ENCODE peak calls at places on chromosome 7, in nine cellular contexts. One of them, this sample, is unnamed.

GRCh38 chr7:103113164-103113563 is 35.7 kb downstream of the NAPEPLD start:
- DNase-seq in GM12865: no peak
- DNase-seq in OCI-LY7: no peak
- DNase-seq in fibroblast of villous mesenchyme: peak; percentile 52
- DNase-seq in mammary epithelial cell: peak; percentile 98
- DNase-seq in cardiac muscle cell: peak; percentile 96
- DNase-seq in MM.1S: no peak
- DNase-seq in heart left ventricle: no peak
- DNase-seq in astrocyte of the spinal cord: peak; percentile 96
- DNase-seq in this sample: no peak

GRCh38 chr7:112898432-112899290 is 108.5 kb upstream of the TMEM168 start:
- DNase-seq in astrocyte of the spinal cord: peak; percentile 78
- DNase-seq in OCI-LY7: peak; percentile 59
- DNase-seq in cardiac muscle cell: peak; percentile 84
- DNase-seq in MM.1S: peak; percentile 73
- DNase-seq in GM12865: peak; percentile 72
- DNase-seq in fibroblast of villous mesenchyme: peak; percentile 72
- DNase-seq in heart left ventricle: peak; percentile 40
- DNase-seq in mammary epithelial cell: peak; percentile 62
- DNase-seq in this sample: no peak

GRCh38 chr7:2144926-2145325 is 87.8 kb downstream of the MAD1L1 start:
- DNase-seq in cardiac muscle cell: no peak
- DNase-seq in mammary epithelial cell: no peak
- DNase-seq in GM12865: no peak
- DNase-seq in heart left ventricle: no peak
- DNase-seq in astrocyte of the spinal cord: no peak
- DNase-seq in OCI-LY7: no peak
- DNase-seq in fibroblast of villous mesenchyme: no peak
- DNase-seq in MM.1S: no peak
- DNase-seq in this sample: no peak

GRCh38 chr7:27936244-27937102 is 196.5 kb downstream of the TAX1BP1 start:
- DNase-seq in mammary epithelial cell: no peak
- DNase-seq in MM.1S: no peak
- DNase-seq in fibroblast of villous mesenchyme: no peak
- DNase-seq in OCI-LY7: no peak
- DNase-seq in GM12865: no peak
- DNase-seq in heart left ventricle: no peak
- DNase-seq in astrocyte of the spinal cord: no peak
- DNase-seq in cardiac muscle cell: no peak
- DNase-seq in this sample: no peak

GRCh38 chr7:6423942-6424701 is 23.6 kb downstream of the DAGLB start:
- DNase-seq in OCI-LY7: no peak
- DNase-seq in cardiac muscle cell: no peak
- DNase-seq in mammary epithelial cell: peak; percentile 61
- DNase-seq in MM.1S: no peak
- DNase-seq in heart left ventricle: peak; percentile 38
- DNase-seq in GM12865: no peak
- DNase-seq in astrocyte of the spinal cord: no peak
- DNase-seq in fibroblast of villous mesenchyme: no peak
- DNase-seq in this sample: no peak

GRCh38 chr7:105205592-105206211 is 183.0 kb downstream of the SRPK2 start:
- DNase-seq in astrocyte of the spinal cord: no peak
- DNase-seq in heart left ventricle: no peak
- DNase-seq in mammary epithelial cell: no peak
- DNase-seq in GM12865: no peak
- DNase-seq in fibroblast of villous mesenchyme: no peak
- DNase-seq in cardiac muscle cell: no peak
- DNase-seq in OCI-LY7: no peak
- DNase-seq in MM.1S: no peak
- DNase-seq in this sample: no peak

GRCh38 chr7:55065511-55066229 is 46.9 kb downstream of the EGFR start:
- DNase-seq in fibroblast of villous mesenchyme: peak; percentile 83
- DNase-seq in MM.1S: no peak
- DNase-seq in GM12865: peak; percentile 62
- DNase-seq in cardiac muscle cell: peak; percentile 84
- DNase-seq in mammary epithelial cell: peak; percentile 79
- DNase-seq in OCI-LY7: no peak
- DNase-seq in heart left ventricle: no peak
- DNase-seq in astrocyte of the spinal cord: peak; percentile 92
- DNase-seq in this sample: peak; percentile 48

GRCh38 chr7:143884978-143885559 is 16.9 kb downstream of the TCAF1 start:
- DNase-seq in MM.1S: no peak
- DNase-seq in astrocyte of the spinal cord: peak; percentile 80
- DNase-seq in heart left ventricle: peak; percentile 45
- DNase-seq in OCI-LY7: no peak
- DNase-seq in cardiac muscle cell: peak; percentile 85
- DNase-seq in GM12865: peak; percentile 18
- DNase-seq in mammary epithelial cell: no peak
- DNase-seq in fibroblast of villous mesenchyme: peak; percentile 66
- DNase-seq in this sample: peak; percentile 61

GRCh38 chr7:18855796-18856195 is 261.6 kb downstream of the TWIST1 start:
- DNase-seq in cardiac muscle cell: no peak
- DNase-seq in heart left ventricle: no peak
- DNase-seq in MM.1S: no peak
- DNase-seq in GM12865: no peak
- DNase-seq in OCI-LY7: no peak
- DNase-seq in fibroblast of villous mesenchyme: peak; percentile 39
- DNase-seq in mammary epithelial cell: no peak
- DNase-seq in astrocyte of the spinal cord: peak; percentile 84
- DNase-seq in this sample: no peak

GRCh38 chr7:17552952-17553351 is 254.5 kb downstream of the AHR start:
- DNase-seq in fibroblast of villous mesenchyme: peak; percentile 58
- DNase-seq in GM12865: no peak
- DNase-seq in cardiac muscle cell: no peak
- DNase-seq in astrocyte of the spinal cord: no peak
- DNase-seq in mammary epithelial cell: no peak
- DNase-seq in heart left ventricle: no peak
- DNase-seq in OCI-LY7: no peak
- DNase-seq in MM.1S: no peak
- DNase-seq in this sample: no peak

GRCh38 chr7:102028206-102028826 is 210.9 kb downstream of the CUX1 start:
- DNase-seq in astrocyte of the spinal cord: no peak
- DNase-seq in mammary epithelial cell: no peak
- DNase-seq in MM.1S: no peak
- DNase-seq in OCI-LY7: peak; percentile 90
- DNase-seq in heart left ventricle: no peak
- DNase-seq in cardiac muscle cell: no peak
- DNase-seq in fibroblast of villous mesenchyme: no peak
- DNase-seq in GM12865: peak; percentile 23
- DNase-seq in this sample: no peak

GRCh38 chr7:4185736-4186512 is 496.2 kb upstream of the FOXK1 start:
- DNase-seq in OCI-LY7: no peak
- DNase-seq in GM12865: no peak
- DNase-seq in fibroblast of villous mesenchyme: no peak
- DNase-seq in astrocyte of the spinal cord: no peak
- DNase-seq in mammary epithelial cell: no peak
- DNase-seq in MM.1S: no peak
- DNase-seq in heart left ventricle: no peak
- DNase-seq in cardiac muscle cell: no peak
- DNase-seq in this sample: no peak

GRCh38 chr7:45670717-45671116 is 96.5 kb downstream of the ADCY1 start:
- DNase-seq in OCI-LY7: no peak
- DNase-seq in astrocyte of the spinal cord: no peak
- DNase-seq in MM.1S: no peak
- DNase-seq in cardiac muscle cell: no peak
- DNase-seq in heart left ventricle: peak; percentile 4
- DNase-seq in fibroblast of villous mesenchyme: no peak
- DNase-seq in GM12865: no peak
- DNase-seq in mammary epithelial cell: no peak
- DNase-seq in this sample: no peak

GRCh38 chr7:7789551-7789988 is 71.2 kb upstream of the RPA3 start:
- DNase-seq in mammary epithelial cell: no peak
- DNase-seq in GM12865: peak; percentile 70
- DNase-seq in cardiac muscle cell: no peak
- DNase-seq in MM.1S: peak; percentile 62
- DNase-seq in OCI-LY7: no peak
- DNase-seq in heart left ventricle: no peak
- DNase-seq in astrocyte of the spinal cord: no peak
- DNase-seq in fibroblast of villous mesenchyme: no peak
- DNase-seq in this sample: no peak

GRCh38 chr7:7271094-7271874 is 88.9 kb downstream of the C1GALT1 start:
- DNase-seq in cardiac muscle cell: no peak
- DNase-seq in fibroblast of villous mesenchyme: no peak
- DNase-seq in GM12865: no peak
- DNase-seq in heart left ventricle: no peak
- DNase-seq in MM.1S: no peak
- DNase-seq in mammary epithelial cell: no peak
- DNase-seq in OCI-LY7: peak; percentile 27
- DNase-seq in astrocyte of the spinal cord: peak; percentile 17
- DNase-seq in this sample: no peak

GRCh38 chr7:43692582-43693373 is 36.5 kb downstream of the COA1 start:
- DNase-seq in heart left ventricle: no peak
- DNase-seq in GM12865: no peak
- DNase-seq in OCI-LY7: no peak
- DNase-seq in astrocyte of the spinal cord: peak; percentile 25
- DNase-seq in MM.1S: no peak
- DNase-seq in mammary epithelial cell: peak; percentile 56
- DNase-seq in cardiac muscle cell: no peak
- DNase-seq in fibroblast of villous mesenchyme: no peak
- DNase-seq in this sample: no peak

GRCh38 chr7:130384841-130385599 is 4.7 kb downstream of the CPA1 start:
- DNase-seq in mammary epithelial cell: no peak
- DNase-seq in astrocyte of the spinal cord: no peak
- DNase-seq in MM.1S: no peak
- DNase-seq in OCI-LY7: no peak
- DNase-seq in GM12865: no peak
- DNase-seq in fibroblast of villous mesenchyme: no peak
- DNase-seq in cardiac muscle cell: no peak
- DNase-seq in heart left ventricle: no peak
- DNase-seq in this sample: no peak

GRCh38 chr7:200704-201103 is 8.3 kb downstream of the FAM20C start:
- DNase-seq in heart left ventricle: no peak
- DNase-seq in fibroblast of villous mesenchyme: no peak
- DNase-seq in mammary epithelial cell: no peak
- DNase-seq in OCI-LY7: no peak
- DNase-seq in cardiac muscle cell: no peak
- DNase-seq in astrocyte of the spinal cord: no peak
- DNase-seq in MM.1S: no peak
- DNase-seq in GM12865: no peak
- DNase-seq in this sample: no peak

DNA sequence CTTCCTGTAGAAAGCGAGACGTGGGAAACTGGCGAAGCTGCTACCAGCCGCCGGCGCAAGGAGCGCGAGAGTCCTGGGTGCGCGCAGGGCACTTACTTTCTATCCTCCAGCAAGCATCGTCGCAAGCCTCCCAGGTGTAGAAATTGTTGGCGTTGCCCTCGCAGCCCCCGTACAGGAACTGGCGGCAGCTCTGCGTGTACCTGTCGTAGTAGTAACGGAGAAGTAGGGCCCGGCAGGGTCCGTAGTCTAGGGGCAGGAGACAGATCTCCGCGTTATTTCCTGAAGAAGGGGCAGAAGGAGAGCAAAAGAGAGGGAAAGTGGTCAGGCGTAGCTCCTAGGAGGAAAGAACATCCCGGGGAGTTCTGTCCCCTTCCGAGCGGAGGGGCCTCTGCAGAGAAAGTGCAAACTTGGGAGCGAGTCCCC is 501 bp downstream of the TFPI2 start:
- DNase-seq in fibroblast of villous mesenchyme: peak; percentile 79
- DNase-seq in heart left ventricle: no peak
- DNase-seq in GM12865: peak; percentile 65
- DNase-seq in astrocyte of the spinal cord: peak; percentile 73
- DNase-seq in OCI-LY7: no peak
- DNase-seq in cardiac muscle cell: peak; percentile 77
- DNase-seq in mammary epithelial cell: peak; percentile 71
- DNase-seq in MM.1S: peak; percentile 22
- DNase-seq in this sample: peak; percentile 37
- H3K4me3 ChIP-seq in fibroblast of villous mesenchyme: peak overlapping the region; percentile 88
- H3K4me3 ChIP-seq in heart left ventricle: peak overlapping the region; percentile 60
- H3K4me3 ChIP-seq in GM12865: peak overlapping the region; percentile 51
- H3K4me3 ChIP-seq in astrocyte of the spinal cord: peak overlapping the region; percentile 66
- H3K4me3 ChIP-seq in OCI-LY7: no peak overlapping the region
- H3K4me3 ChIP-seq in cardiac muscle cell: peak overlapping the region; percentile 81
- H3K4me3 ChIP-seq in mammary epithelial cell: peak overlapping the region; percentile 78
- H3K4me3 ChIP-seq in MM.1S: peak overlapping the region; percentile 47
- H3K4me3 ChIP-seq in this sample: peak overlapping the region; percentile 62

DNA sequence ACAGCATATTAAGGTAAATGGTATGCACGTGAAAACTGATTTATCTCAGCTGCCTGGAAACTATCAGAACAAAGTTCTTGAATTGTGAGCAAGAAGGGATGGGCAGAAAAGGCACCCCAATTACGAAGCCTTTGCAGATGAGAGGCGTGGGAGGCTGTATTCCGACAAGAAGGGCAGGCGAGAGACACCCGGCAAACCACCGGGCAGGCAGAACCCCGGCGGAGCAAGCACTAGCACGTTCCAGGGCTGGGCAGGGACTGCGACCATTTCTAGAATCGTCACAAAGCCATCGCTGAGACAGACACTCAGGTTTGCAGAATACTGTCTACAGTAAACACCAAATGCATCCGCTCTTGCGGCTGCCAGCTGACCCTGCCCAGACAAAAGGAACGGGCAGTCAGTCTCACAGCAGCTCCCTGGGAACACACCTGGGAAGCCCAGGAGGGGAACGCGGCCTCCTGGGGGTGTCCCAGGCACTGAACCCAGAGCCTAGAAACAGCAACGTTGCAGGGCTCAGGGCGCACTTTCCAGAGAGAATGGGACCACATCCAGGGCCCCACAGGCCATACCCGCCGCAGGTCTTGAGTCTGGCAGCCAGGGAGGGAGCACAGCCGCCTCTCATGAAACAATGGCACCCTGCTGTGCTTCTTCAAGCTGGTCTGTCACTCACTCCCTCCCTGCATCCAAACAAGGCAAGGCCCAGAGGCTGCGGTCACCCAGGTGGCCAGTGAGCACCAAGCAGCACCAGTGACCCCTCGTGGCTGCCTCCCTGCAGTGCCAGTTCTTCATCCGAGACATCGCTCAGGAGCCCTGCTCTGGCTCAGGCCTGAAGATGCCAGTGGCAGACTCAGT is 261.9 kb downstream of the PTPRN2 start:
- DNase-seq in GM12865: no peak
- DNase-seq in astrocyte of the spinal cord: no peak
- DNase-seq in heart left ventricle: no peak
- DNase-seq in OCI-LY7: no peak
- DNase-seq in MM.1S: peak; percentile 33
- DNase-seq in mammary epithelial cell: no peak
- DNase-seq in cardiac muscle cell: no peak
- DNase-seq in fibroblast of villous mesenchyme: no peak
- DNase-seq in this sample: no peak
- TF ChIP-seq CTCF in GM12865: no peak
- TF ChIP-seq CTCF in astrocyte of the spinal cord: no peak
- TF ChIP-seq CTCF in heart left ventricle: peak; percentile 28
- TF ChIP-seq CTCF in OCI-LY7: no peak
- TF ChIP-seq CTCF in MM.1S: peak; percentile 38
- TF ChIP-seq CTCF in mammary epithelial cell: no peak
- TF ChIP-seq CTCF in cardiac muscle cell: no peak
- TF ChIP-seq CTCF in fibroblast of villous mesenchyme: no peak
- TF ChIP-seq CTCF in this sample: no peak

GRCh38 chr7:135168489-135169140 is 1.9 kb downstream of the CYREN start:
- DNase-seq in GM12865: no peak
- DNase-seq in heart left ventricle: no peak
- DNase-seq in fibroblast of villous mesenchyme: no peak
- DNase-seq in cardiac muscle cell: no peak
- DNase-seq in mammary epithelial cell: no peak
- DNase-seq in astrocyte of the spinal cord: no peak
- DNase-seq in OCI-LY7: no peak
- DNase-seq in MM.1S: no peak
- DNase-seq in this sample: no peak
- H3K4me3 ChIP-seq in GM12865: peak overlapping the region; percentile 95
- H3K4me3 ChIP-seq in heart left ventricle: no peak overlapping the region
- H3K4me3 ChIP-seq in fibroblast of villous mesenchyme: no peak overlapping the region
- H3K4me3 ChIP-seq in cardiac muscle cell: no peak overlapping the region
- H3K4me3 ChIP-seq in mammary epithelial cell: no peak overlapping the region
- H3K4me3 ChIP-seq in astrocyte of the spinal cord: no peak overlapping the region
- H3K4me3 ChIP-seq in OCI-LY7: peak overlapping the region; percentile 76
- H3K4me3 ChIP-seq in MM.1S: peak overlapping the region; percentile 89
- H3K4me3 ChIP-seq in this sample: no peak overlapping the region

GRCh38 chr7:121547341-121548092 is 151.4 kb upstream of the FAM3C start:
- DNase-seq in astrocyte of the spinal cord: peak; percentile 77
- DNase-seq in MM.1S: peak; percentile 85
- DNase-seq in fibroblast of villous mesenchyme: peak; percentile 79
- DNase-seq in mammary epithelial cell: peak; percentile 50
- DNase-seq in OCI-LY7: peak; percentile 75
- DNase-seq in GM12865: peak; percentile 69
- DNase-seq in cardiac muscle cell: peak; percentile 84
- DNase-seq in heart left ventricle: no peak
- DNase-seq in this sample: no peak
- TF ChIP-seq CTCF in astrocyte of the spinal cord: peak; percentile 63
- TF ChIP-seq CTCF in MM.1S: peak; percentile 84
- TF ChIP-seq CTCF in fibroblast of villous mesenchyme: peak; percentile 78
- TF ChIP-seq CTCF in mammary epithelial cell: peak; percentile 78
- TF ChIP-seq CTCF in OCI-LY7: peak; percentile 91
- TF ChIP-seq CTCF in GM12865: peak; percentile 58
- TF ChIP-seq CTCF in cardiac muscle cell: peak; percentile 74
- TF ChIP-seq CTCF in heart left ventricle: peak; percentile 73
- TF ChIP-seq CTCF in this sample: peak; percentile 86

This sample was measured in uterus.